ENCODE peak calls at places on chromosomes 16 and 17, in seven cellular contexts. U, E, G, D, O, J and K are unnamed samples.

GRCh38 chr17:75263051-75263450 is 1.4 kb downstream of the MRPS7 start:
- DNase-seq in U (no peak), E (no peak), G (no peak), D (no peak), O (no peak), J (no peak), K (no peak)

GRCh38 chr16:910181-910580 is 60.6 kb downstream of the LMF1 start:
- DNase-seq in U (no peak), E (no peak), G (no peak), D (no peak), O (no peak), J (no peak), K (no peak)

GRCh38 chr17:6627019-6627418 is 13.5 kb downstream of the KIAA0753 start:
- DNase-seq in U (no peak), E (no peak), G (no peak), D (no peak), O (no peak), J (no peak), K (no peak)

GRCh38 chr17:38463451-38463858 is 35.2 kb downstream of the ARHGAP23 start:
- DNase-seq in U (no peak), E (no peak), G (no peak), D (no peak), O (no peak), J (no peak), K (no peak)

GRCh38 chr17:77512062-77512946 is 371.5 kb downstream of the SEC14L1 start:
- DNase-seq in U (no peak), E (no peak), G (no peak), D (no peak), O (no peak), J (no peak), K (no peak)

GRCh38 chr16:27436921-27437650 is 35.1 kb downstream of the IL21R start:
- DNase-seq in U (no peak), E (no peak), G (no peak), D (no peak), O (no peak), J (no peak), K (peak)

GRCh38 chr17:17425005-17425404 is 51.8 kb upstream of the MED9 start:
- DNase-seq in U (no peak), E (no peak), G (no peak), D (no peak), O (no peak), J (no peak), K (no peak)

GRCh38 chr16:80174416-80174815 is 366.4 kb upstream of the DYNLRB2 start:
- DNase-seq in U (no peak), E (peak), G (no peak), D (no peak), O (no peak), J (no peak), K (no peak)

GRCh38 chr17:21452377-21453143 is 76.4 kb downstream of the KCNJ12 start:
- DNase-seq in U (peak), E (no peak), G (peak), D (no peak), O (peak), J (no peak), K (no peak)

GRCh38 chr16:28981517-28981916 is 3.3 kb upstream of the LAT start:
- DNase-seq in U (peak), E (no peak), G (no peak), D (no peak), O (peak), J (no peak), K (no peak)

GRCh38 chr16:71576971-71577370 is at the start of gene TAT:
- DNase-seq in U (no peak), E (no peak), G (no peak), D (no peak), O (no peak), J (no peak), K (no peak)

GRCh38 chr17:77212081-77212832 is 71.5 kb downstream of the SEC14L1 start:
- DNase-seq in U (no peak), E (no peak), G (no peak), D (no peak), O (no peak), J (no peak), K (no peak)

GRCh38 chr16:4785758-4786433 is 2.2 kb downstream of the SEPTIN12 start:
- DNase-seq in U (no peak), E (no peak), G (no peak), D (no peak), O (no peak), J (no peak), K (no peak)

GRCh38 chr16:4378202-4378666 is 6.6 kb downstream of the VASN start:
- DNase-seq in U (no peak), E (no peak), G (no peak), D (no peak), O (no peak), J (no peak), K (no peak)

GRCh38 chr16:67661101-67661661 is 421 bp downstream of the PARD6A start:
- DNase-seq in U (no peak), E (no peak), G (no peak), D (no peak), O (no peak), J (peak), K (no peak)

GRCh38 chr16:2586241-2586640 is 48.4 kb downstream of the PDPK1 start:
- DNase-seq in U (no peak), E (no peak), G (no peak), D (no peak), O (no peak), J (peak), K (no peak)

GRCh38 chr16:2973605-2974318 is 4.6 kb downstream of the PAQR4 start:
- DNase-seq in U (no peak), E (no peak), G (no peak), D (no peak), O (no peak), J (no peak), K (no peak)

GRCh38 chr17:2171725-2172446 is 117.0 kb downstream of the HIC1 start:
- DNase-seq in U (no peak), E (no peak), G (no peak), D (no peak), O (no peak), J (no peak), K (no peak)

GRCh38 chr16:85519540-85520231 is 93.4 kb upstream of the GSE1 start:
- DNase-seq in U (no peak), E (no peak), G (no peak), D (no peak), O (no peak), J (no peak), K (no peak)

GRCh38 chr17:77909816-77910215 is 48.7 kb upstream of the TNRC6C start:
- DNase-seq in U (no peak), E (no peak), G (no peak), D (no peak), O (no peak), J (no peak), K (no peak)

GRCh38 chr17:73093286-73093685 is 798 bp upstream of the SLC39A11 start:
- DNase-seq in U (no peak), E (no peak), G (no peak), D (no peak), O (no peak), J (no peak), K (no peak)